ENCODE peak calls at places on chromosomes 16 and 17, in nine cellular contexts. One of them, this sample, is unnamed. For H3K4me1, the result is how much of the 10 kb centered on the place peaks cover.

GRCh38 chr16:79651363-79651762 is 50.8 kb upstream of the MAF start:
- DNase-seq in ascending aorta: peak
- DNase-seq in left ventricle myocardium inferior: peak
- DNase-seq in breast epithelium: peak
- DNase-seq in H9: no peak
- DNase-seq in tibial artery: peak
- DNase-seq in body of pancreas: no peak
- DNase-seq in heart right ventricle: peak
- DNase-seq in mucosa of descending colon: peak
- DNase-seq in this sample: no peak

GRCh38 chr17:61452301-61453290 is at the start of gene TBX4:
- DNase-seq in left ventricle myocardium inferior: no peak
- DNase-seq in tibial artery: no peak
- DNase-seq in heart right ventricle: no peak
- DNase-seq in mucosa of descending colon: no peak
- DNase-seq in breast epithelium: peak
- DNase-seq in H9: peak
- DNase-seq in body of pancreas: no peak
- DNase-seq in ascending aorta: no peak
- DNase-seq in this sample: no peak

GRCh38 chr17:77843878-77844260 is 114.6 kb upstream of the TNRC6C start:
- DNase-seq in heart right ventricle: no peak
- DNase-seq in tibial artery: no peak
- DNase-seq in breast epithelium: no peak
- DNase-seq in mucosa of descending colon: no peak
- DNase-seq in body of pancreas: no peak
- DNase-seq in ascending aorta: no peak
- DNase-seq in H9: no peak
- DNase-seq in left ventricle myocardium inferior: no peak
- DNase-seq in this sample: no peak

GRCh38 chr17:57988301-57989010 is 402 bp upstream of the VEZF1 start:
- DNase-seq in left ventricle myocardium inferior: peak
- DNase-seq in heart right ventricle: peak
- DNase-seq in breast epithelium: peak
- DNase-seq in H9: peak
- DNase-seq in tibial artery: peak
- DNase-seq in ascending aorta: peak
- DNase-seq in mucosa of descending colon: peak
- DNase-seq in body of pancreas: peak
- DNase-seq in this sample: peak

GRCh38 chr17:1813088-1813487 is 16.6 kb downstream of the SMYD4 start:
- DNase-seq in heart right ventricle: no peak
- DNase-seq in ascending aorta: no peak
- DNase-seq in left ventricle myocardium inferior: no peak
- DNase-seq in body of pancreas: no peak
- DNase-seq in H9: no peak
- DNase-seq in mucosa of descending colon: no peak
- DNase-seq in tibial artery: peak
- DNase-seq in breast epithelium: no peak
- DNase-seq in this sample: no peak

GRCh38 chr16:70778901-70779309 is 22.1 kb downstream of the VAC14 start:
- DNase-seq in H9: peak
- DNase-seq in ascending aorta: peak
- DNase-seq in tibial artery: peak
- DNase-seq in breast epithelium: peak
- DNase-seq in heart right ventricle: peak
- DNase-seq in body of pancreas: peak
- DNase-seq in left ventricle myocardium inferior: peak
- DNase-seq in mucosa of descending colon: no peak
- DNase-seq in this sample: peak

GRCh38 chr16:2087426-2088191 is 39.8 kb downstream of the TSC2 start:
- DNase-seq in body of pancreas: no peak
- DNase-seq in left ventricle myocardium inferior: no peak
- DNase-seq in heart right ventricle: no peak
- DNase-seq in ascending aorta: no peak
- DNase-seq in tibial artery: no peak
- DNase-seq in mucosa of descending colon: no peak
- DNase-seq in H9: no peak
- DNase-seq in breast epithelium: no peak
- DNase-seq in this sample: no peak

GRCh38 chr16:85746431-85747227 is 4.3 kb downstream of the C16orf74 start:
- DNase-seq in heart right ventricle: no peak
- DNase-seq in mucosa of descending colon: no peak
- DNase-seq in breast epithelium: no peak
- DNase-seq in ascending aorta: no peak
- DNase-seq in body of pancreas: no peak
- DNase-seq in tibial artery: no peak
- DNase-seq in left ventricle myocardium inferior: no peak
- DNase-seq in H9: peak
- DNase-seq in this sample: no peak

GRCh38 chr16:27232875-27233605 is 29.7 kb downstream of the KDM8 start:
- DNase-seq in H9: no peak
- DNase-seq in left ventricle myocardium inferior: no peak
- DNase-seq in heart right ventricle: no peak
- DNase-seq in body of pancreas: no peak
- DNase-seq in mucosa of descending colon: no peak
- DNase-seq in breast epithelium: no peak
- DNase-seq in ascending aorta: no peak
- DNase-seq in tibial artery: no peak
- DNase-seq in this sample: no peak

GRCh38 chr16:27234171-27234570 is 30.8 kb downstream of the KDM8 start:
- DNase-seq in H9: no peak
- DNase-seq in body of pancreas: no peak
- DNase-seq in ascending aorta: no peak
- DNase-seq in breast epithelium: no peak
- DNase-seq in tibial artery: no peak
- DNase-seq in heart right ventricle: no peak
- DNase-seq in left ventricle myocardium inferior: no peak
- DNase-seq in mucosa of descending colon: no peak
- DNase-seq in this sample: no peak

GRCh38 chr16:27234603-27235002 is 31.3 kb downstream of the KDM8 start:
- DNase-seq in heart right ventricle: no peak
- DNase-seq in body of pancreas: no peak
- DNase-seq in mucosa of descending colon: no peak
- DNase-seq in tibial artery: no peak
- DNase-seq in left ventricle myocardium inferior: no peak
- DNase-seq in H9: no peak
- DNase-seq in ascending aorta: no peak
- DNase-seq in breast epithelium: no peak
- DNase-seq in this sample: no peak

GRCh38 chr16:27232061-27232841 is 28.9 kb downstream of the KDM8 start:
- DNase-seq in left ventricle myocardium inferior: no peak
- DNase-seq in tibial artery: no peak
- DNase-seq in mucosa of descending colon: peak
- DNase-seq in H9: no peak
- DNase-seq in heart right ventricle: no peak
- DNase-seq in body of pancreas: no peak
- DNase-seq in ascending aorta: no peak
- DNase-seq in breast epithelium: no peak
- DNase-seq in this sample: no peak

DNA sequence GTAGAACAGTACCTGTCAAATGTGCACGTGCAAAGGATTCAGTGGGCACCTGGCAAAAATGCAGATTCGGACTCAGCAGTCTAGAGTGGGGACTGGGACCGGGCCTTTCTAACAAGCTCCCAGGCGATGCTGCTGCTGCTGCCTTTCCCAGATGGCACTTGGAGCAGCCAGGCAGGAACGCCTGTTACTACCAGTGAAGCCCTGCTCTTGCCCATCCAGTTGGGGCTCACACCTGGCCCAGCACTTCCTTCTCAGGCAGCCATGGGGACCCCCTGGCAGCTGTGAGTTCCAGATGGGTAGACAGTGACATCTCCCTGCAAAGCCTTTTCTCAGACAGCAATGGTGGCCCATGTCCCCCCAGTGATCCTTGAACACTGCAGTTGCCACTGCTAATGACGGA is 30.4 kb downstream of the KDM8 start:
- DNase-seq in H9: no peak
- DNase-seq in body of pancreas: no peak
- DNase-seq in heart right ventricle: no peak
- DNase-seq in breast epithelium: no peak
- DNase-seq in left ventricle myocardium inferior: no peak
- DNase-seq in mucosa of descending colon: no peak
- DNase-seq in tibial artery: no peak
- DNase-seq in ascending aorta: no peak
- DNase-seq in this sample: no peak
- H3K4me1 ChIP-seq in H9: under half
- H3K4me1 ChIP-seq in body of pancreas: under half
- H3K4me1 ChIP-seq in heart right ventricle: under half
- H3K4me1 ChIP-seq in breast epithelium: under half
- H3K4me1 ChIP-seq in left ventricle myocardium inferior: half or more
- H3K4me1 ChIP-seq in mucosa of descending colon: half or more
- H3K4me1 ChIP-seq in tibial artery: under half
- H3K4me1 ChIP-seq in ascending aorta: under half
- H3K4me1 ChIP-seq in this sample: half or more

GRCh38 chr16:27869411-27869810 is 194.1 kb downstream of the GSG1L start:
- DNase-seq in ascending aorta: no peak
- DNase-seq in mucosa of descending colon: no peak
- DNase-seq in breast epithelium: no peak
- DNase-seq in tibial artery: no peak
- DNase-seq in body of pancreas: no peak
- DNase-seq in H9: no peak
- DNase-seq in left ventricle myocardium inferior: no peak
- DNase-seq in heart right ventricle: no peak
- DNase-seq in this sample: no peak

GRCh38 chr16:27862953-27863352 is 200.6 kb downstream of the GSG1L start:
- DNase-seq in ascending aorta: no peak
- DNase-seq in tibial artery: no peak
- DNase-seq in H9: no peak
- DNase-seq in left ventricle myocardium inferior: no peak
- DNase-seq in breast epithelium: no peak
- DNase-seq in body of pancreas: no peak
- DNase-seq in mucosa of descending colon: no peak
- DNase-seq in heart right ventricle: no peak
- DNase-seq in this sample: no peak

GRCh38 chr16:27863377-27863776 is 200.1 kb downstream of the GSG1L start:
- DNase-seq in breast epithelium: no peak
- DNase-seq in body of pancreas: no peak
- DNase-seq in heart right ventricle: no peak
- DNase-seq in H9: no peak
- DNase-seq in ascending aorta: no peak
- DNase-seq in mucosa of descending colon: no peak
- DNase-seq in left ventricle myocardium inferior: no peak
- DNase-seq in tibial artery: no peak
- DNase-seq in this sample: no peak

GRCh38 chr16:27870116-27870798 is 193.3 kb downstream of the GSG1L start:
- DNase-seq in left ventricle myocardium inferior: no peak
- DNase-seq in H9: no peak
- DNase-seq in mucosa of descending colon: no peak
- DNase-seq in tibial artery: no peak
- DNase-seq in ascending aorta: no peak
- DNase-seq in body of pancreas: no peak
- DNase-seq in heart right ventricle: no peak
- DNase-seq in breast epithelium: no peak
- DNase-seq in this sample: no peak

GRCh38 chr16:27867122-27868110 is 196.1 kb downstream of the GSG1L start:
- DNase-seq in H9: peak
- DNase-seq in ascending aorta: no peak
- DNase-seq in mucosa of descending colon: peak
- DNase-seq in left ventricle myocardium inferior: peak
- DNase-seq in breast epithelium: no peak
- DNase-seq in tibial artery: peak
- DNase-seq in heart right ventricle: peak
- DNase-seq in body of pancreas: peak
- DNase-seq in this sample: no peak
- TF ChIP-seq CTCF in H9: peak
- TF ChIP-seq CTCF in ascending aorta: peak
- TF ChIP-seq CTCF in mucosa of descending colon: peak
- TF ChIP-seq CTCF in left ventricle myocardium inferior: peak
- TF ChIP-seq CTCF in breast epithelium: no peak
- TF ChIP-seq CTCF in tibial artery: no peak
- TF ChIP-seq CTCF in heart right ventricle: peak
- TF ChIP-seq CTCF in body of pancreas: no peak
- TF ChIP-seq CTCF in this sample: peak

DNA sequence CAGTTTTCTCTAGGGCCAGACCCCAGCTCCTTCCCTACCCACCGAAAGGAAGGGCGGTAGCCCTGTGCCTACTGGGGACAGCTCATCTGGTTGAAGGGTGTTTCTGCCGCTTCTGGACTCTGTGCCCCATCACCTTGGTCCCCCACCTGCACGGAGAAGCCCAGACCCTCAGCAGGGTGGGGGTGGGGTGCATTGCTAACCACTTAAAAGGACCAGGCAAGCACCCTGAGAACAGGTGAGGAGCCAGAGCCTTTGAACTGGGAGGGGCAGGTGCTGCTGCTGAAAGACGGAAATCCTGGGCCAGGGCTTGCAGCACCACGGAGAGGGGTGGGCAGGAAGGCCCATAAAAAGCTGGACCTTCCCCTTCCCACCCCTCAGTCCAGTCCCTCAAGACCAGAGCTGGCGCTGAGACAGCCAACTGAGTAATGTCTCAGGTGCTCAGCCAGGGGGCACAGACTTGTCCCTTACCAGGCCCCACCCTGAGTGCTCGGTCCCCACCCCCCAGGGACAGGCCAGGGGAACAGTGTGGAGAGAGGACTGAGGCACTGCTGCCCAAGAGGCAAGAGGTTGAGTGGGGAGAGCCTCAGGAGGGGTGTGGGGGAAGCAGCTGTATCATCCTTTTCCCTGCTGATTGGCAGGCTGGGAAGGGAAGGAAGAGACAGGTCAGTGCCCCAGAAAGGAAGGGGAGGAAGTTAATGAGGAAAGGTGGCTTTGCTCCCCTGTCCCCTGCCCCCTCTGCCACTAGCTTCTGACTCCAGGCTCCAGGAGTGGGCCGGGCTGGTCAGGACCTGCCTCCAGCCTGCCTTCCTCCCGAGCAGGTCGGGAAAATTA is 10.9 kb upstream of the SP2 start:
- DNase-seq in H9: peak
- DNase-seq in breast epithelium: no peak
- DNase-seq in body of pancreas: no peak
- DNase-seq in ascending aorta: no peak
- DNase-seq in mucosa of descending colon: peak
- DNase-seq in left ventricle myocardium inferior: no peak
- DNase-seq in heart right ventricle: no peak
- DNase-seq in tibial artery: no peak
- DNase-seq in this sample: no peak
- H3K4me1 ChIP-seq in H9: under half
- H3K4me1 ChIP-seq in breast epithelium: under half
- H3K4me1 ChIP-seq in body of pancreas: under half
- H3K4me1 ChIP-seq in ascending aorta: under half
- H3K4me1 ChIP-seq in mucosa of descending colon: under half
- H3K4me1 ChIP-seq in left ventricle myocardium inferior: under half
- H3K4me1 ChIP-seq in heart right ventricle: under half
- H3K4me1 ChIP-seq in tibial artery: under half
- H3K4me1 ChIP-seq in this sample: under half

GRCh38 chr17:16417896-16418683 is 2.7 kb downstream of the TRPV2 start:
- DNase-seq in left ventricle myocardium inferior: no peak
- DNase-seq in heart right ventricle: no peak
- DNase-seq in tibial artery: no peak
- DNase-seq in ascending aorta: no peak
- DNase-seq in breast epithelium: no peak
- DNase-seq in mucosa of descending colon: no peak
- DNase-seq in body of pancreas: no peak
- DNase-seq in H9: no peak
- DNase-seq in this sample: no peak

GRCh38 chr17:16419074-16419928 is 3.9 kb downstream of the TRPV2 start:
- DNase-seq in left ventricle myocardium inferior: no peak
- DNase-seq in breast epithelium: no peak
- DNase-seq in ascending aorta: peak
- DNase-seq in mucosa of descending colon: no peak
- DNase-seq in H9: no peak
- DNase-seq in tibial artery: peak
- DNase-seq in body of pancreas: no peak
- DNase-seq in heart right ventricle: no peak
- DNase-seq in this sample: no peak

GRCh38 chr17:16418684-16419066 is 3.3 kb downstream of the TRPV2 start:
- DNase-seq in heart right ventricle: no peak
- DNase-seq in tibial artery: no peak
- DNase-seq in breast epithelium: no peak
- DNase-seq in mucosa of descending colon: no peak
- DNase-seq in left ventricle myocardium inferior: no peak
- DNase-seq in H9: no peak
- DNase-seq in ascending aorta: no peak
- DNase-seq in body of pancreas: no peak
- DNase-seq in this sample: no peak

GRCh38 chr17:16417399-16417798 is 2.0 kb downstream of the TRPV2 start:
- DNase-seq in mucosa of descending colon: no peak
- DNase-seq in ascending aorta: no peak
- DNase-seq in body of pancreas: no peak
- DNase-seq in left ventricle myocardium inferior: no peak
- DNase-seq in heart right ventricle: no peak
- DNase-seq in H9: no peak
- DNase-seq in breast epithelium: no peak
- DNase-seq in tibial artery: no peak
- DNase-seq in this sample: no peak

DNA sequence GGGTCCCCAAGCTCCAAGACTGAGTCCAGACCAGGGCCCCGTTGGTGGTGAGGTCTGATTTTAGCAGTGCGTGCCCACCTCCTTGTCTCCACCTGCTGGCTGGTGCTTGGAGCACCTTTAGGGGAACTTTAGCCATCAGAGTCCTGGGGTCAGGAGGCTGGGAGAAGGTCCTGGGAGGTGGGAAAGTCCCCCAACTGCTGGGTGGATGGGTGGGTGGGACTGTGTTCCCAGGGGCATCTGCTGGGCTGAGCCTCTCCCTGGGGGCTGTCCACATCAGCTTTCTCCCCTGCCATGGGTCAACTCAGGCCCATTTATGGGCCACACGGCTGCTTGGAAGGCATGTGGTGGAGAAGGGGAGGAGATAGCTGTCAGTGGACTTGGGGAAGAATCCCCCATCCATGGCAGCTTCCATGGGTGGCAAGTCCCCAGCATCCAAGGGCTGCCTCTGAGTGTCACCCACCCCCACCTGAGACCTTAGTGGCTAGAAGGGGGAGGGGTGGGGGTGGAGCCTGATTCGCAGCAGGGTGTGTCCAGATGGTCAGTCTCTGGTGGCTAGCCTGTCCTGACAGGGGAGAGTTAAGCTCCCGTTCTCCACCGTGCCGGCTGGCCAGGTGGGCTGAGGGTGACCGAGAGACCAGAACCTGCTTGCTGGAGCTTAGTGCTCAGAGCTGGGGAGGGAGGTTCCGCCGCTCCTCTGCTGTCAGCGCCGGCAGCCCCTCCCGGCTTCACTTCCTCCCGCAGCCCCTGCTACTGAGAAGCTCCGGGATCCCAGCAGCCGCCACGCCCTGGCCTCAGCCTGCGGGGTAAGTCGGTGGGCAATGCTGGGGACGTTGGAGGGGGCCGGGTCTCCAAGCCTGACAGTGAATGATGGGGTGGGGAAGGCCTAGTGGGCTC is at the start of gene TRPV2:
- DNase-seq in body of pancreas: peak
- DNase-seq in left ventricle myocardium inferior: peak
- DNase-seq in H9: peak
- DNase-seq in breast epithelium: no peak
- DNase-seq in heart right ventricle: no peak
- DNase-seq in ascending aorta: no peak
- DNase-seq in mucosa of descending colon: peak
- DNase-seq in tibial artery: no peak
- DNase-seq in this sample: no peak
- TF ChIP-seq CTCF in body of pancreas: peak
- TF ChIP-seq CTCF in left ventricle myocardium inferior: peak
- TF ChIP-seq CTCF in H9: peak
- TF ChIP-seq CTCF in breast epithelium: no peak
- TF ChIP-seq CTCF in heart right ventricle: peak
- TF ChIP-seq CTCF in ascending aorta: no peak
- TF ChIP-seq CTCF in mucosa of descending colon: peak
- TF ChIP-seq CTCF in tibial artery: peak
- TF ChIP-seq CTCF in this sample: peak

This sample was measured in esophagus muscularis mucosa.